ENCODE peak calls at places on chromosome 18, in five cellular contexts. F, Y, B, G and Z are unnamed samples. For H4K20me1, the result is how much of the 10 kb centered on the place peaks cover.

GRCh38 chr18:3052411-3052758 is 39.4 kb upstream of the LPIN2 start:
- DNase-seq in G (no peak), Y (no peak), F (no peak), B (no peak), Z (no peak)

GRCh38 chr18:21449367-21450250 is 150.9 kb downstream of the ESCO1 start:
- DNase-seq in Y (no peak), B (no peak), F (no peak), G (no peak), Z (no peak)

GRCh38 chr18:31230495-31230894 is 67.8 kb upstream of the DSC1 start:
- DNase-seq in F (peak), B (peak), Y (peak), G (peak), Z (peak)

GRCh38 chr18:33755918-33756590 is 178.0 kb downstream of the ASXL3 start:
- DNase-seq in Y (no peak), B (peak), G (peak), F (no peak), Z (peak)

GRCh38 chr18:58026395-58026794 is 17.6 kb upstream of the NEDD4L start:
- DNase-seq in F (no peak), B (peak), Y (no peak), G (no peak), Z (no peak)

GRCh38 chr18:21444465-21445023 is 156.0 kb downstream of the ESCO1 start:
- DNase-seq in B (peak), Y (peak), G (peak), F (peak), Z (peak)

GRCh38 chr18:60892441-60892840 is 440.8 kb upstream of the CDH20 start:
- DNase-seq in F (no peak), G (peak), Y (no peak), B (no peak), Z (no peak)

GRCh38 chr18:62144338-62144737 is 42.5 kb downstream of the PIGN start:
- DNase-seq in F (no peak), G (no peak), Y (no peak), B (no peak), Z (no peak)

GRCh38 chr18:22169011-22169888 is at the start of gene GATA6:
- DNase-seq in G (peak), B (peak), Y (peak), F (peak), Z (peak)

GRCh38 chr18:51193621-51194287 is 3.7 kb downstream of the MEX3C start:
- DNase-seq in G (peak), F (no peak), Y (no peak), B (peak), Z (no peak)

GRCh38 chr18:26827581-26827980 is 37.9 kb downstream of the AQP4 start:
- DNase-seq in F (no peak), G (no peak), Y (no peak), B (no peak), Z (no peak)

GRCh38 chr18:29226201-29226600 is 1049.3 kb upstream of the CDH2 start:
- DNase-seq in F (no peak), G (peak), B (peak), Y (no peak), Z (no peak)

GRCh38 chr18:50377061-50377798 is 2.4 kb downstream of the SKA1 start:
- DNase-seq in G (no peak), F (no peak), Y (no peak), B (no peak), Z (no peak)

GRCh38 chr18:63264871-63265270 is 54.7 kb downstream of the BCL2 start:
- DNase-seq in B (no peak), F (no peak), Y (no peak), G (no peak), Z (no peak)

GRCh38 chr18:55589625-55590291 is 1.8 kb upstream of the TCF4 start:
- DNase-seq in F (no peak), G (peak), B (peak), Y (no peak), Z (peak)

GRCh38 chr18:9884532-9885140 is 1.1 kb upstream of the TXNDC2 start:
- DNase-seq in Y (no peak), G (no peak), B (no peak), F (no peak), Z (no peak)

GRCh38 chr18:79973517-79973916 is 9.1 kb downstream of the HSBP1L1 start:
- DNase-seq in Y (no peak), G (no peak), F (no peak), B (no peak), Z (no peak)

GRCh38 chr18:79972720-79973119 is 8.3 kb downstream of the HSBP1L1 start:
- DNase-seq in F (no peak), G (no peak), B (no peak), Y (no peak), Z (no peak)

GRCh38 chr18:79970419-79971133 is 6.1 kb downstream of the HSBP1L1 start:
- DNase-seq in F (no peak), B (no peak), G (no peak), Y (no peak), Z (no peak)

GRCh38 chr18:79971986-79972385 is 7.5 kb downstream of the HSBP1L1 start:
- DNase-seq in B (no peak), F (no peak), Y (no peak), G (no peak), Z (no peak)

GRCh38 chr18:79971211-79971952 is 6.9 kb downstream of the HSBP1L1 start:
- DNase-seq in F (no peak), Y (no peak), G (no peak), B (no peak), Z (no peak)
- H4K20me1 ChIP-seq in F (under half), Y (under half), G (under half), B (under half), Z (under half)

DNA sequence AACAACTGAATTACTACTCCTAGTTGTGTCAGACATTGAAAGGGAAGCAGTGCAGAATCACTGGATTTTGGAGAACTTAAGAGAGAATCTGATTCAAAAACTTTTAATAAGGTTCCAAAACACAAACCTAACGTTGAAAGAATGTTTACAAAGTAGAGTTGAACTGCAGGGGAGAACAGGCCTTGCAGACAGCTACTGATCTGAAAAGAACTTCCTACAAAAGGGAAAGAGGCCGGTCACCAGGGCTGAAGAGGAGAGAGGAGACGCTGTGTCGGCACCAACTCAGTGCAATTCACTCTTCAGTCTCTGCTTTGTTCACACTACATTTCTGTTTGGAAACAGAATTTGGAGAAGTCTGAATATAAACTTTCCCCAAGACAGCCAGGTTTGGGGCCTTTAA is 124.0 kb downstream of the GAREM1 start:
- DNase-seq in B (peak), Y (no peak), F (no peak), G (peak), Z (no peak)
- H3K9ac ChIP-seq in B (peak), Y (no peak), F (no peak), G (no peak), Z (no peak)

GRCh38 chr18:24039666-24040065 is 25.1 kb downstream of the TTC39C start:
- DNase-seq in Y (no peak), B (no peak), G (no peak), F (no peak), Z (no peak)

GRCh38 chr18:24031318-24031717 is 16.8 kb downstream of the TTC39C start:
- DNase-seq in Y (no peak), F (no peak), B (no peak), G (no peak), Z (no peak)

GRCh38 chr18:24031916-24032315 is 17.4 kb downstream of the TTC39C start:
- DNase-seq in Y (no peak), F (no peak), B (no peak), G (no peak), Z (no peak)

GRCh38 chr18:24033644-24034412 is 19.3 kb downstream of the TTC39C start:
- DNase-seq in G (no peak), Y (no peak), B (no peak), F (peak), Z (no peak)
- H3K4me2 ChIP-seq in G (no peak), Y (no peak), B (no peak), F (peak), Z (no peak)

DNA sequence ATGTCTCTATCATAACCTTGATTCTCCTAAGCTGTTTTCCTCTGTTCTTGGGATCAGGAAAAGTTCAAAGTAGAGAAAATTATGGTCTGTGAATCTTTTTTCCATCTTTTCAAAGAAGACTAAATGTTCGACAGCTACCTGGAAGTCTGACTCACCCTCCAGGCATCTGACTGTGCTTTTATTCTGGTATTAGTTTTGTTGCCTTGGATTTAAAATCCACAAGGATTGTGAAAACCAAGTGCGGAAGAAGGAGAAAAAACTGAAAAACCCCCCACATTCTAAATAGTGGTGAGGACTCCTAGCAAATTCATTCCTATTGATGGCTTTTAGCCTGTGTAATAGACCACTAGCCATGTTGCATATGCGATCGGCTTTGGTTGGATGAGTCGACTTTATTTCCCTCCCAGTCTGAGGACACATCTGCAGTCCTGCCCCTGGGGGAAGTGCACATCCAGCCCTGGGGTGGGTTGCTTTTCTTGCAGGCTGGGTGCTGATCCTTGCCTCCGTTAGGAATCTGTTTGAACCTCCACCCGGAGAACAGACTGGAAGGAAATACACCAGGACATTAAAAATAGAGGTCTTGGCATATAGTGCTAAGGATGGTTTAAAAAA is 16.9 kb downstream of the LDLRAD4 start:
- DNase-seq in B (no peak), Y (no peak), F (no peak), G (no peak), Z (no peak)
- H4K20me1 ChIP-seq in B (under half), Y (under half), F (under half), G (under half), Z (under half)

GRCh38 chr18:5303636-5304035 is 8.1 kb upstream of the ZBTB14 start:
- DNase-seq in B (no peak), F (peak), G (no peak), Y (no peak), Z (no peak)
- H3K9ac ChIP-seq in B (no peak), F (peak), G (no peak), Y (no peak), Z (no peak)

GRCh38 chr18:44763327-44763726 is 82.6 kb downstream of the SETBP1 start:
- DNase-seq in G (no peak), B (no peak), Y (no peak), F (no peak), Z (no peak)

GRCh38 chr18:44758821-44759624 is 78.3 kb downstream of the SETBP1 start:
- DNase-seq in G (no peak), F (no peak), Y (no peak), B (no peak), Z (no peak)

GRCh38 chr18:44764863-44765262 is 84.2 kb downstream of the SETBP1 start:
- DNase-seq in F (no peak), B (no peak), G (no peak), Y (no peak), Z (no peak)

GRCh38 chr18:44759925-44760342 is 79.2 kb downstream of the SETBP1 start:
- DNase-seq in Y (no peak), B (no peak), G (no peak), F (no peak), Z (no peak)

DNA sequence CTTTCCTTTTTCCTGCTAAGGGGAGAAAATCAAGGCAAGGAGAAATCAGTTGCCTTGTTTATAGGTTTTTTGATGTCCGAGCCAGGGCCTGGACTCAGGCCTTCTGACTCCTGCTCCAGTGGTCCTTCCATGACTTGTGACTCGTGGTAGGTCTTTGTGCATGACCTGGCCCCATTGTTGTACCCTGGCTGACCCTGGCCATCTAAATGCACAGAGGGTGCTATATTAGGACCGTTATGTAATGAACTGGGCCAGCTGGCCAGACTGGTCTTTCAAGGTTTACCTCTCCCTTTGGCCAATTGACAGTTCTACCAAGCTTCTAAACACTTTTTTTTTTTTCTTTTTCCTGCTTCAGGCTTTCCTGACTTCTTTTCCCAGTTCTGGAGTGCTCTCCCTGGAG is 81.1 kb downstream of the SETBP1 start:
- DNase-seq in B (no peak), Y (no peak), F (no peak), G (no peak), Z (no peak)
- H3K4me2 ChIP-seq in B (no peak), Y (no peak), F (no peak), G (no peak), Z (no peak)

GRCh38 chr18:36051760-36052159 is 15.6 kb downstream of the RPRD1A start:
- DNase-seq in Y (no peak), F (no peak), B (no peak), G (no peak), Z (no peak)

GRCh38 chr18:36046898-36047297 is 20.5 kb downstream of the RPRD1A start:
- DNase-seq in B (no peak), Y (no peak), G (no peak), F (no peak), Z (no peak)

GRCh38 chr18:36045241-36045999 is 21.9 kb downstream of the RPRD1A start:
- DNase-seq in G (no peak), F (no peak), Y (no peak), B (no peak), Z (no peak)

GRCh38 chr18:36050479-36050878 is 16.9 kb downstream of the RPRD1A start:
- DNase-seq in B (no peak), G (no peak), F (no peak), Y (no peak), Z (no peak)

GRCh38 chr18:36047521-36047920 is 19.8 kb downstream of the RPRD1A start:
- DNase-seq in G (no peak), Y (no peak), F (no peak), B (no peak), Z (no peak)
- H4K20me1 ChIP-seq in G (under half), Y (under half), F (under half), B (under half), Z (under half)

DNA sequence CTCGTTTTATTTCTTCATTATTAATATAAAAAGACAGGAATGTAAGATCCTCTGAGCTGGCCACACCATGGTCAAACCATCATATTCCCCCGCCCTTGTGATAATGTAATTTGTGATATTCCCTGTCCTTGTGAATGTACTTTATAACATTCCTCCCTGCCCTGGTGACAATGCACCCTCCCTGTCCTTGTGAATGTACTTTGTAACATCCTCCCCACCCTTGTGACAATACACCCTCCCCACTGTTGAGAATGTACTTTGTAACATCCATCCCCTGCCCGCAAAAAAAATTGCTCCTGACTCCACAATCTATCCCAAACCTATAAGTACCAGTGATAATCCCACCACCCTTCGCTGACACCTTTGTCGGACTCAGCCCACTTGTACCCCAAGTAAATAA is 211.0 kb downstream of the MBD2 start:
- DNase-seq in F (no peak), B (no peak), Y (no peak), G (no peak), Z (no peak)
- H3K9ac ChIP-seq in F (no peak), B (no peak), Y (no peak), G (no peak), Z (no peak)